ENCODE peak calls at places on chromosomes 6 and 20, in nine cellular contexts. One of them, this sample, is unnamed.

GRCh38 chr6:57190140-57190539 is 18.0 kb downstream of the BAG2 start:
- DNase-seq in spleen: no peak
- DNase-seq in psoas muscle: no peak
- DNase-seq in GM12864: no peak
- DNase-seq in fibroblast of mammary gland: peak; percentile 66
- DNase-seq in lower lobe of right lung: no peak
- DNase-seq in MM.1S: no peak
- DNase-seq in adrenal gland: no peak
- DNase-seq in Peyer's patch: no peak
- DNase-seq in this sample: no peak

GRCh38 chr6:166465671-166466087 is 82.9 kb upstream of the MPC1 start:
- DNase-seq in adrenal gland: no peak
- DNase-seq in MM.1S: no peak
- DNase-seq in Peyer's patch: no peak
- DNase-seq in fibroblast of mammary gland: peak; percentile 56
- DNase-seq in lower lobe of right lung: no peak
- DNase-seq in psoas muscle: no peak
- DNase-seq in GM12864: no peak
- DNase-seq in spleen: no peak
- DNase-seq in this sample: no peak

GRCh38 chr6:155224618-155225017 is 39.2 kb upstream of the CLDN20 start:
- DNase-seq in Peyer's patch: no peak
- DNase-seq in psoas muscle: no peak
- DNase-seq in GM12864: no peak
- DNase-seq in lower lobe of right lung: no peak
- DNase-seq in MM.1S: no peak
- DNase-seq in fibroblast of mammary gland: no peak
- DNase-seq in spleen: no peak
- DNase-seq in adrenal gland: no peak
- DNase-seq in this sample: no peak

GRCh38 chr6:148179786-148180185 is 162.9 kb upstream of the SASH1 start:
- DNase-seq in psoas muscle: no peak
- DNase-seq in MM.1S: no peak
- DNase-seq in lower lobe of right lung: no peak
- DNase-seq in spleen: no peak
- DNase-seq in GM12864: no peak
- DNase-seq in Peyer's patch: no peak
- DNase-seq in fibroblast of mammary gland: peak; percentile 43
- DNase-seq in adrenal gland: no peak
- DNase-seq in this sample: no peak

GRCh38 chr20:22383156-22383555 is 201.2 kb downstream of the FOXA2 start:
- DNase-seq in GM12864: no peak
- DNase-seq in psoas muscle: no peak
- DNase-seq in MM.1S: no peak
- DNase-seq in spleen: no peak
- DNase-seq in fibroblast of mammary gland: no peak
- DNase-seq in adrenal gland: no peak
- DNase-seq in Peyer's patch: no peak
- DNase-seq in lower lobe of right lung: no peak
- DNase-seq in this sample: no peak

GRCh38 chr20:11553603-11554002 is 364.1 kb upstream of the BTBD3 start:
- DNase-seq in adrenal gland: no peak
- DNase-seq in spleen: no peak
- DNase-seq in psoas muscle: no peak
- DNase-seq in Peyer's patch: no peak
- DNase-seq in fibroblast of mammary gland: peak; percentile 25
- DNase-seq in GM12864: no peak
- DNase-seq in lower lobe of right lung: no peak
- DNase-seq in MM.1S: no peak
- DNase-seq in this sample: no peak

GRCh38 chr6:143762126-143762525 is 81.0 kb upstream of the LTV1 start:
- DNase-seq in MM.1S: no peak
- DNase-seq in GM12864: no peak
- DNase-seq in fibroblast of mammary gland: peak; percentile 58
- DNase-seq in psoas muscle: no peak
- DNase-seq in lower lobe of right lung: no peak
- DNase-seq in spleen: no peak
- DNase-seq in Peyer's patch: no peak
- DNase-seq in adrenal gland: no peak
- DNase-seq in this sample: no peak

GRCh38 chr20:10863337-10864060 is 189.7 kb upstream of the JAG1 start:
- DNase-seq in fibroblast of mammary gland: peak; percentile 86
- DNase-seq in Peyer's patch: no peak
- DNase-seq in adrenal gland: peak; percentile 56
- DNase-seq in MM.1S: no peak
- DNase-seq in lower lobe of right lung: no peak
- DNase-seq in psoas muscle: no peak
- DNase-seq in GM12864: no peak
- DNase-seq in spleen: no peak
- DNase-seq in this sample: peak; percentile 90

GRCh38 chr6:115838763-115839401 is 221.8 kb downstream of the FRK start:
- DNase-seq in adrenal gland: peak; percentile 40
- DNase-seq in GM12864: peak; percentile 5
- DNase-seq in psoas muscle: no peak
- DNase-seq in Peyer's patch: no peak
- DNase-seq in MM.1S: peak; percentile 14
- DNase-seq in lower lobe of right lung: no peak
- DNase-seq in spleen: no peak
- DNase-seq in fibroblast of mammary gland: peak; percentile 46
- DNase-seq in this sample: no peak

GRCh38 chr6:133952815-133953633 is at the start of gene TBPL1:
- DNase-seq in psoas muscle: peak; percentile 96
- DNase-seq in fibroblast of mammary gland: peak; percentile 95
- DNase-seq in Peyer's patch: peak; percentile 96
- DNase-seq in GM12864: peak; percentile 92
- DNase-seq in lower lobe of right lung: peak; percentile 95
- DNase-seq in adrenal gland: peak; percentile 93
- DNase-seq in MM.1S: peak; percentile 94
- DNase-seq in spleen: peak; percentile 97
- DNase-seq in this sample: no peak

GRCh38 chr20:30811896-30812671 is 445.4 kb upstream of the DEFB115 start:
- DNase-seq in Peyer's patch: peak; percentile 49
- DNase-seq in MM.1S: no peak
- DNase-seq in psoas muscle: peak; percentile 61
- DNase-seq in GM12864: peak; percentile 15
- DNase-seq in fibroblast of mammary gland: peak; percentile 24
- DNase-seq in adrenal gland: no peak
- DNase-seq in spleen: peak; percentile 87
- DNase-seq in lower lobe of right lung: peak; percentile 73
- DNase-seq in this sample: no peak

GRCh38 chr20:54292186-54292585 is 84.3 kb downstream of the PFDN4 start:
- DNase-seq in GM12864: no peak
- DNase-seq in MM.1S: no peak
- DNase-seq in lower lobe of right lung: no peak
- DNase-seq in psoas muscle: no peak
- DNase-seq in Peyer's patch: no peak
- DNase-seq in fibroblast of mammary gland: peak; percentile 75
- DNase-seq in adrenal gland: no peak
- DNase-seq in spleen: no peak
- DNase-seq in this sample: no peak

GRCh38 chr20:13816757-13817156 is 31.9 kb downstream of the NDUFAF5 start:
- DNase-seq in spleen: no peak
- DNase-seq in adrenal gland: no peak
- DNase-seq in psoas muscle: no peak
- DNase-seq in lower lobe of right lung: no peak
- DNase-seq in Peyer's patch: no peak
- DNase-seq in MM.1S: no peak
- DNase-seq in GM12864: no peak
- DNase-seq in fibroblast of mammary gland: no peak
- DNase-seq in this sample: no peak

GRCh38 chr6:156994215-156995076 is 217.3 kb downstream of the ARID1B start:
- DNase-seq in MM.1S: no peak
- DNase-seq in spleen: no peak
- DNase-seq in Peyer's patch: no peak
- DNase-seq in psoas muscle: peak; percentile 79
- DNase-seq in fibroblast of mammary gland: no peak
- DNase-seq in adrenal gland: no peak
- DNase-seq in GM12864: no peak
- DNase-seq in lower lobe of right lung: no peak
- DNase-seq in this sample: no peak

GRCh38 chr6:144094731-144095133 is 641 bp downstream of the SF3B5 start:
- DNase-seq in lower lobe of right lung: no peak
- DNase-seq in fibroblast of mammary gland: no peak
- DNase-seq in adrenal gland: no peak
- DNase-seq in GM12864: no peak
- DNase-seq in Peyer's patch: no peak
- DNase-seq in MM.1S: no peak
- DNase-seq in psoas muscle: no peak
- DNase-seq in spleen: peak; percentile 68
- DNase-seq in this sample: no peak

GRCh38 chr20:49766979-49767419 is 45.6 kb upstream of the SLC9A8 start:
- DNase-seq in fibroblast of mammary gland: no peak
- DNase-seq in spleen: no peak
- DNase-seq in MM.1S: no peak
- DNase-seq in Peyer's patch: no peak
- DNase-seq in psoas muscle: no peak
- DNase-seq in lower lobe of right lung: no peak
- DNase-seq in adrenal gland: no peak
- DNase-seq in GM12864: no peak
- DNase-seq in this sample: no peak

GRCh38 chr20:2206957-2207769 is 88.6 kb upstream of the TGM3 start:
- DNase-seq in Peyer's patch: peak; percentile 71
- DNase-seq in spleen: peak; percentile 96
- DNase-seq in psoas muscle: peak; percentile 84
- DNase-seq in GM12864: no peak
- DNase-seq in MM.1S: peak; percentile 76
- DNase-seq in adrenal gland: peak; percentile 86
- DNase-seq in lower lobe of right lung: peak; percentile 86
- DNase-seq in fibroblast of mammary gland: peak; percentile 41
- DNase-seq in this sample: no peak

GRCh38 chr6:118980063-118980462 is 45.1 kb upstream of the MCM9 start:
- DNase-seq in Peyer's patch: no peak
- DNase-seq in lower lobe of right lung: peak; percentile 66
- DNase-seq in GM12864: no peak
- DNase-seq in adrenal gland: peak; percentile 52
- DNase-seq in psoas muscle: peak; percentile 55
- DNase-seq in MM.1S: no peak
- DNase-seq in spleen: no peak
- DNase-seq in fibroblast of mammary gland: peak; percentile 62
- DNase-seq in this sample: no peak

GRCh38 chr6:105452924-105453756 is 50.3 kb upstream of the PREP start:
- DNase-seq in psoas muscle: no peak
- DNase-seq in spleen: peak; percentile 83
- DNase-seq in GM12864: no peak
- DNase-seq in Peyer's patch: peak; percentile 37
- DNase-seq in MM.1S: no peak
- DNase-seq in lower lobe of right lung: peak; percentile 51
- DNase-seq in fibroblast of mammary gland: no peak
- DNase-seq in adrenal gland: peak; percentile 17
- DNase-seq in this sample: no peak

GRCh38 chr6:57324538-57324937 is 7.1 kb downstream of the PRIM2 start:
- DNase-seq in psoas muscle: no peak
- DNase-seq in Peyer's patch: no peak
- DNase-seq in MM.1S: peak; percentile 11
- DNase-seq in GM12864: no peak
- DNase-seq in spleen: no peak
- DNase-seq in fibroblast of mammary gland: peak; percentile 31
- DNase-seq in lower lobe of right lung: no peak
- DNase-seq in adrenal gland: no peak
- DNase-seq in this sample: no peak

DNA sequence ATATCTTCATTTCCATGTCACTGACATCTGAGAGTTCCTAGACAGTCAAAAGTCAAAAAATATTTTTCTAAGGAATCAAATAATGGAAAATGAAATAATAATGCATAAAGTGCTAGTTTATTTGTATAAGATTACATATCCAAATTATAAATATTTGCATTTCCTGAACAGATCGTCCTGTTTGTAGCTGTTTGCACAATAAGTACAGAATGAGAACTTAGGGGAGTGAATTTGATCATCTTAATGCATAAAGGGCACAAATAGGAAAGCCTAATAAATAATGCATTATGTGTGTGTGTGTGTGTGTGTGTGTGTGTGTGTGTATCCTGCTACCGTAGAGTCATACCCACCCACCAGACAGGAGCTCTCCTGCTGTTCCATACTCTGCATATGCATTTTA is 521.0 kb upstream of the EPHA7 start:
- DNase-seq in spleen: no peak
- DNase-seq in adrenal gland: no peak
- DNase-seq in psoas muscle: no peak
- DNase-seq in Peyer's patch: no peak
- DNase-seq in GM12864: no peak
- DNase-seq in lower lobe of right lung: no peak
- DNase-seq in fibroblast of mammary gland: no peak
- DNase-seq in MM.1S: no peak
- DNase-seq in this sample: no peak
- H3K4me3 ChIP-seq in spleen: no peak overlapping the region
- H3K4me3 ChIP-seq in adrenal gland: no peak overlapping the region
- H3K4me3 ChIP-seq in psoas muscle: no peak overlapping the region
- H3K4me3 ChIP-seq in Peyer's patch: no peak overlapping the region
- H3K4me3 ChIP-seq in GM12864: no peak overlapping the region
- H3K4me3 ChIP-seq in lower lobe of right lung: no peak overlapping the region
- H3K4me3 ChIP-seq in fibroblast of mammary gland: no peak overlapping the region
- H3K4me3 ChIP-seq in MM.1S: no peak overlapping the region
- H3K4me3 ChIP-seq in this sample: no peak overlapping the region

GRCh38 chr20:59120491-59120890 is 43.1 kb upstream of the ZNF831 start:
- DNase-seq in Peyer's patch: peak; percentile 55
- DNase-seq in lower lobe of right lung: no peak
- DNase-seq in GM12864: no peak
- DNase-seq in spleen: no peak
- DNase-seq in psoas muscle: no peak
- DNase-seq in fibroblast of mammary gland: no peak
- DNase-seq in adrenal gland: no peak
- DNase-seq in MM.1S: no peak
- DNase-seq in this sample: no peak
- H3K4me3 ChIP-seq in Peyer's patch: no peak overlapping the region
- H3K4me3 ChIP-seq in lower lobe of right lung: no peak overlapping the region
- H3K4me3 ChIP-seq in GM12864: no peak overlapping the region
- H3K4me3 ChIP-seq in spleen: no peak overlapping the region
- H3K4me3 ChIP-seq in psoas muscle: no peak overlapping the region
- H3K4me3 ChIP-seq in fibroblast of mammary gland: no peak overlapping the region
- H3K4me3 ChIP-seq in adrenal gland: no peak overlapping the region
- H3K4me3 ChIP-seq in MM.1S: no peak overlapping the region
- H3K4me3 ChIP-seq in this sample: no peak overlapping the region

GRCh38 chr6:81853975-81854374 is 101.5 kb upstream of the TENT5A start:
- DNase-seq in lower lobe of right lung: no peak
- DNase-seq in GM12864: no peak
- DNase-seq in psoas muscle: no peak
- DNase-seq in MM.1S: no peak
- DNase-seq in spleen: no peak
- DNase-seq in Peyer's patch: no peak
- DNase-seq in adrenal gland: no peak
- DNase-seq in fibroblast of mammary gland: no peak
- DNase-seq in this sample: no peak
- H3K4me3 ChIP-seq in lower lobe of right lung: no peak overlapping the region
- H3K4me3 ChIP-seq in GM12864: no peak overlapping the region
- H3K4me3 ChIP-seq in psoas muscle: no peak overlapping the region
- H3K4me3 ChIP-seq in MM.1S: no peak overlapping the region
- H3K4me3 ChIP-seq in spleen: no peak overlapping the region
- H3K4me3 ChIP-seq in Peyer's patch: no peak overlapping the region
- H3K4me3 ChIP-seq in adrenal gland: no peak overlapping the region
- H3K4me3 ChIP-seq in fibroblast of mammary gland: no peak overlapping the region
- H3K4me3 ChIP-seq in this sample: no peak overlapping the region

DNA sequence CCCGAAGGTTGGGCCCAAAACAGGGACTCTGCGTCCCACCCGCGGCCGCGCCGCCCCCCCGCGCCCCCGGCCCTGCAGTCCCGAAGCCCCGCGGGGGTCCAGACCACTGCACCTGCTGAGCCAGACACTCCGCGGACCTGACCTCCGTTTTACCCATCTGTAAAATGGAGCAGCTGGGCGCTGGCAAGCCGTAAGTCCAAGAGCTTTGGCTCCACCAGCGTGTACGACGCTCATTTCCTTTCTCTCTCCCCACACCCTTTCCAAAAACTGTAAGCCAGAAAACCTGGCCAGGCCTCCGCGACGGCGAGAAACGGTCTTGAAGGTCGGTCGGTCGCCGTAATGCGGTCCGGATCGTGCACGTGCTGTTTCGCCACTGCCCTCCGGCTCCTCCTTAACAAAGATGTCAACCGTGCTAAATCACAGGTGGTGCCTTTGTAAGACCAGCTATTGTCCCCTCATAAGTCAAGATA is 7.8 kb upstream of the NR2E1 start:
- DNase-seq in adrenal gland: peak; percentile 29
- DNase-seq in spleen: no peak
- DNase-seq in MM.1S: no peak
- DNase-seq in psoas muscle: no peak
- DNase-seq in Peyer's patch: no peak
- DNase-seq in GM12864: no peak
- DNase-seq in lower lobe of right lung: no peak
- DNase-seq in fibroblast of mammary gland: no peak
- DNase-seq in this sample: no peak
- H3K4me3 ChIP-seq in adrenal gland: no peak overlapping the region
- H3K4me3 ChIP-seq in spleen: peak overlapping the region; percentile 21
- H3K4me3 ChIP-seq in MM.1S: no peak overlapping the region
- H3K4me3 ChIP-seq in psoas muscle: peak overlapping the region; percentile 52
- H3K4me3 ChIP-seq in Peyer's patch: peak overlapping the region; percentile 14
- H3K4me3 ChIP-seq in GM12864: no peak overlapping the region
- H3K4me3 ChIP-seq in lower lobe of right lung: peak overlapping the region; percentile 33
- H3K4me3 ChIP-seq in fibroblast of mammary gland: no peak overlapping the region
- H3K4me3 ChIP-seq in this sample: no peak overlapping the region